ENCODE peak calls at places on chromosomes 12 and 14, in five cellular contexts. Y is HepG2, Z is Peyer's patch, W is AG04450, X is foreskin fibroblast. R is an unnamed sample.

GRCh38 chr14:106686533-106686932 is 1160.2 kb downstream of the TMEM121 start:
- DNase-seq in Y (no peak), Z (no peak), W (no peak), X (no peak), R (no peak)

GRCh38 chr12:76124456-76124855 is 40.0 kb upstream of the NAP1L1 start:
- DNase-seq in Y (no peak), Z (no peak), W (no peak), X (no peak), R (no peak)

GRCh38 chr14:65949711-65950516 is 536.3 kb upstream of the CCDC196 start:
- DNase-seq in Y (peak), Z (peak), W (no peak), X (no peak), R (peak)

GRCh38 chr12:131673519-131674265 is 37.2 kb upstream of the SFSWAP start:
- DNase-seq in Y (no peak), Z (no peak), W (no peak), X (peak), R (peak)

GRCh38 chr12:1546931-1547640 is 47.3 kb downstream of the FBXL14 start:
- DNase-seq in Y (no peak), Z (no peak), W (no peak), X (no peak), R (no peak)

GRCh38 chr12:15859136-15859535 is 23.1 kb upstream of the STRAP start:
- DNase-seq in Y (no peak), Z (no peak), W (no peak), X (no peak), R (peak)

GRCh38 chr12:50488801-50489200 is 16.0 kb upstream of the DIP2B start:
- DNase-seq in Y (no peak), Z (no peak), W (no peak), X (no peak), R (no peak)

GRCh38 chr14:71931492-71932228 is 569 bp upstream of the RGS6 start:
- DNase-seq in Y (no peak), Z (no peak), W (no peak), X (no peak), R (peak)

GRCh38 chr14:20632831-20633771 is 8.4 kb downstream of the OR6S1 start:
- DNase-seq in Y (peak), Z (peak), W (peak), X (peak), R (peak)

GRCh38 chr14:50417853-50418252 is 21.2 kb upstream of the CDKL1 start:
- DNase-seq in Y (peak), Z (no peak), W (no peak), X (no peak), R (peak)

GRCh38 chr12:25824729-25825128 is 133.8 kb upstream of the RASSF8 start:
- DNase-seq in Y (no peak), Z (no peak), W (no peak), X (no peak), R (no peak)

GRCh38 chr12:107092669-107093546 is 441 bp downstream of the CRY1 start:
- DNase-seq in Y (peak), Z (peak), W (no peak), X (peak), R (peak)

GRCh38 chr12:76455582-76456345 is 103.8 kb downstream of the OSBPL8 start:
- DNase-seq in Y (peak), Z (peak), W (peak), X (peak), R (peak)

GRCh38 chr12:75656650-75657049 is 145.2 kb upstream of the KRR1 start:
- DNase-seq in Y (peak), Z (no peak), W (peak), X (peak), R (peak)

GRCh38 chr14:55752580-55753365 is 172.8 kb downstream of the KTN1 start:
- DNase-seq in Y (no peak), Z (no peak), W (peak), X (peak), R (peak)

GRCh38 chr14:72699433-72699832 is 194.5 kb downstream of the DPF3 start:
- DNase-seq in Y (no peak), Z (no peak), W (no peak), X (no peak), R (no peak)

DNA sequence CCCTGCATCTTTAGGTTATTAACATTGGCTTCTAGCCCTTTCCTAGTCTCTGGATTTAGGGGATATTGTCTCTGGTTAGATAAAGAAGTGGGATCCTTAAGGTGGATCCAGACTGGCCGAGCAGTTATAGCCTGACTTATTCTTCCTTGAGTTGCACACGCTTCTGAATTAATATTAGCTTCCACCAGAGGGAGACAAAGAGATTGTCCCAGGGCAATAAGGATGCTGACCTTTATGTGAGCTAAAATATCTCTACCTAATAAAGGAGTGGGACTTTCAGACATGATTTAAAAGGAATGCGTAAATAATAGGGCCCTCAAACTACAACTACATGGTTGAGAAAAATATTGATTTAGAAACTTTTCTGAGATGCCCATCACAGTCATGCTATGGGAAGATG is 139.7 kb downstream of the SLCO1B3 start:
- DNase-seq in Y (peak), Z (no peak), W (no peak), X (no peak), R (peak)
- TF ChIP-seq CTCF in Y (peak), Z (peak), W (no peak), X (no peak), R (peak)

GRCh38 chr12:48978741-48979601 is 849 bp downstream of the WNT1 start:
- DNase-seq in Y (no peak), Z (no peak), W (no peak), X (no peak), R (no peak)

GRCh38 chr12:48980389-48980952 is 2.3 kb downstream of the WNT1 start:
- DNase-seq in Y (no peak), Z (peak), W (no peak), X (no peak), R (no peak)

GRCh38 chr12:48977290-48978281 is 536 bp upstream of the WNT1 start:
- DNase-seq in Y (peak), Z (peak), W (no peak), X (no peak), R (peak)

GRCh38 chr12:48979602-48980388 is 1.7 kb downstream of the WNT1 start:
- DNase-seq in Y (no peak), Z (peak), W (no peak), X (no peak), R (no peak)

DNA sequence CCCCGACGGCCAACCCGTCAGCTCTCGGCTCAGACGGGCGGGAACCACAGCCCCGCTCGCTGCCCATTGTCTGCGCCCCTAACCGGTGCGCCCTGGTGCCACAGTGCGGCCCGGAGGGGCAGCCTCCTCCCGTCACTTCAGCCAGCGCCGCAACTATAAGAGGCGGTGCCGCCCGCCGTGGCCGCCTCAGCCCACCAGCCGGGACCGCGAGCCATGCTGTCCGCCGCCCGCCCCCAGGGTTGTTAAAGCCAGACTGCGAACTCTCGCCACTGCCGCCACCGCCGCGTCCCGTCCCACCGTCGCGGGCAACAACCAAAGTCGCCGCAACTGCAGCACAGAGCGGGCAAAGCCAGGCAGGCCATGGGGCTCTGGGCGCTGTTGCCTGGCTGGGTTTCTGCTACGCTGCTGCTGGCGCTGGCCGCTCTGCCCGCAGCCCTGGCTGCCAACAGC is at the start of gene WNT1:
- DNase-seq in Y (no peak), Z (no peak), W (no peak), X (no peak), R (no peak)
- H3K4me3 ChIP-seq in Y (peak), Z (peak), W (no peak), X (no peak), R (no peak)

GRCh38 chr12:49092086-49092815 is 2.4 kb downstream of the DHH start:
- DNase-seq in Y (peak), Z (peak), W (no peak), X (no peak), R (peak)
- TF ChIP-seq CTCF in Y (peak), Z (no peak), W (peak), X (peak), R (peak)

DNA sequence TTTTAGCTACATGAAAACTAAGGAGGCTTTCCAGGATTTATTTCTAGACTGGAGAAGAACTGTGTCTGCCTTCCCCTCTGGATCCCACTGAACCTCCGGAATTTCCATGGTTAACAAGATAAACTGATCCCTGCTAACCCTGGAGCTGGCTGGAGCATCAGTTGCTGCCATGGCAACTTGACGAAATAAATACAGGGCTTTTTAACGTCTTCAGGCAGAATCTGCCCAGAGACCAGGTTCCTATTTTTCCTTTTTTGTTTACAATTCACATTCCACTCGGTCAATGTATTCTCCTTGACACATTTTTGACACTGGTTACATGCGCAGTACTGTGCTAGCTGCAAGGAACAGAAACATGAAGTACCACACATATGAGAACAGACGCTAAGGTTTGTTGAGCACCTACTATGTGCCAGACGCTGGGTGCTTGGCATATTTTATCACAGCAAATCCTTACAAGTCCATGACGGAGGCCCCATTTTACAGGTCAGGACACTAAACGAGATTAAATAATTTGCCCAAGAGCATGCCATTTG is 1.7 kb downstream of the C14orf132 start:
- DNase-seq in Y (no peak), Z (no peak), W (no peak), X (no peak), R (peak)
- H3K4me3 ChIP-seq in Y (no peak), Z (no peak), W (peak), X (peak), R (peak)

GRCh38 chr14:63045612-63046320 is 508 bp upstream of the KCNH5 start:
- DNase-seq in Y (peak), Z (no peak), W (peak), X (peak), R (peak)

GRCh38 chr14:63045234-63045611 is at the start of gene KCNH5:
- DNase-seq in Y (no peak), Z (no peak), W (no peak), X (peak), R (peak)

DNA sequence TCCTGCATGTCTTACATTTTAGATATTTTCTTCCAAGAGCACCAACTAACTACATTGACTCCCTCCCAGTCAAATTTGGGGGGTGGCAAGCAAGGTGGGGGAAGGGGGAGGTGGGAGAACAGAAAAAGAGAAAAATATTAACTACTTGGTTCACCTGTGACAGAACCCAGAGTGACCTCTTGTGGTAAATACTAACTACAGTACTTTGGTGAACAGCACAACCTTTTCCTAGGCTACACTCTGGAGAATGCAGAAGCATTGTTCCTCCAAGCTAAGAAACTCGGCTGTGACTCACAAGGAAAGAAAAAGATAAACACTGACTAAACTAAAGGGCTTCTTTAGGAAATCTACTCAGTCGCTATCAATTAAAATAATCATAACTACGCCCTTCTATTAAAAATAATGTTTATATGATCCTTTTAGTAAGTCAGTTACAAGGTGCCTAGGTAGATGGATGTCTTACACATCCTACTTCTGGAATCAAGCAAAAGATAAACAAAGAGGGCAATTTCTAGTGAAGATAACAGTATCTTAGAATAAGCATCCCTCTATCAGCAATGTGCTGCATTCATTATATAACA is 5.4 kb downstream of the KCNH5 start:
- DNase-seq in Y (peak), Z (no peak), W (peak), X (peak), R (peak)
- TF ChIP-seq CTCF in Y (peak), Z (peak), W (peak), X (no peak), R (peak)

GRCh38 chr12:108559748-108560147 is 1.2 kb downstream of the SART3 start:
- DNase-seq in Y (no peak), Z (no peak), W (no peak), X (no peak), R (no peak)
- H3K4me3 ChIP-seq in Y (peak), Z (peak), W (peak), X (peak), R (peak)

GRCh38 chr12:56634242-56634836 is 4.2 kb upstream of the BAZ2A start:
- DNase-seq in Y (peak), Z (peak), W (no peak), X (no peak), R (peak)
- TF ChIP-seq CTCF in Y (peak), Z (no peak), W (no peak), X (no peak), R (no peak)